ENCODE peak calls at places on chromosomes 7 and 10, in six cellular contexts. J is brain microvascular endothelial cell, N is gastrocnemius medialis, B is NB4, Z is cardiac muscle cell, P is nephron progenitor cell. K is an unnamed sample.

GRCh38 chr10:79559726-79560125 is 481 bp downstream of the SFTPA2 start:
- DNase-seq in N (no peak), Z (no peak), P (no peak), J (peak), B (no peak), K (no peak)

GRCh38 chr10:23157691-23158369 is 34.3 kb upstream of the PTF1A start:
- DNase-seq in N (no peak), Z (peak), P (peak), B (peak), J (peak), K (no peak)

GRCh38 chr10:412109-412508 is 276.9 kb downstream of the ZMYND11 start:
- DNase-seq in P (no peak), Z (no peak), B (no peak), J (no peak), N (no peak), K (no peak)

GRCh38 chr10:91196268-91197043 is 24.0 kb upstream of the PCGF5 start:
- DNase-seq in N (no peak), Z (no peak), P (no peak), J (no peak), B (no peak), K (no peak)

GRCh38 chr7:157339777-157340677 is 3.2 kb downstream of the DNAJB6 start:
- DNase-seq in B (peak), J (peak), N (no peak), P (peak), Z (peak), K (peak)

GRCh38 chr10:1454964-1455363 is 282.4 kb downstream of the ADARB2 start:
- DNase-seq in B (no peak), J (no peak), P (no peak), N (no peak), Z (no peak), K (no peak)

GRCh38 chr7:20089431-20089830 is 127.8 kb downstream of the MACC1 start:
- DNase-seq in N (no peak), B (no peak), P (no peak), Z (no peak), J (no peak), K (no peak)

GRCh38 chr7:31437466-31437865 is 76.4 kb upstream of the ITPRID1 start:
- DNase-seq in Z (no peak), N (no peak), J (no peak), B (no peak), P (no peak), K (no peak)

GRCh38 chr7:17020250-17020649 is 138.5 kb upstream of the AGR3 start:
- DNase-seq in Z (no peak), J (no peak), N (no peak), B (no peak), P (no peak), K (no peak)

GRCh38 chr10:125707852-125708468 is 11.5 kb upstream of the EDRF1 start:
- DNase-seq in B (peak), J (no peak), Z (peak), P (no peak), N (no peak), K (no peak)

GRCh38 chr7:154347867-154348266 is 295.7 kb downstream of the DPP6 start:
- DNase-seq in N (no peak), B (no peak), P (no peak), Z (no peak), J (no peak), K (no peak)

DNA sequence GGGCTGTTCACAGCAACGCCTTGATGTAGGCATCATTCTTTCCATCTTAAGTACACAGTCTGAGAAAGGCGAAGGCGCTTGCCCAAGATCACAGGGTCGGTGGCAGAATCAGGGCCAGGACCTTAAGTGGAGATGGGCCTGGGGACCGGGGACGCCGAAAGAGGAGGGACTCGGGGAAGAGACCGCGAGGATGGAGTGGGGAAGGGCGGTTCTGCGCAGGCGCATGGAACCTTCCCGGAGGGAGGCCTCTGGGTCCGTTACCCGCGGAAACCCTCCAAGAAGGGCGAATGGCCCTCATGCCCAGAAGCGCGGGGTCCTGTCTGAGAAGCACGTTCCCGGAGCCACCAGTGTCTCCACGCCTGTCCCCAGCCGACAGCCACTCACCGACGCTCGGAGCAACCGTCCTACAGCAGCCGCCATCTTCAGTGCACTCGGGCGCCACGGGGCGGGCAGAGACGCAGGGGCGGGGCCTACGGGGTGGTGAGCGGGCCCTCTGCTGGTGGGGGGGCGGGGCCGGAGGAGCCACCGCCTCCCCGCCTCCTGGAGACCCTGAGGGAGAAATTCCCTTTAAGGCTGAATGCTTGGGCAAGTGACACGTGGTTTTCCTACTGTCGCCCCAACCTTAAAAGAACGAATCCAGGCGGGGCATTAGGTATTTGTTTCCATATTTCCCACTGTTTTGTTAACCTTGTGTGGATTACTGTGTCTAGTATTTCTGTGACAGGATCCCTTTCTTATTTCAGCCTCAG is at the start of gene PRDX3:
- DNase-seq in P (peak), N (peak), J (peak), B (peak), Z (peak), K (peak)
- TF ChIP-seq CTCF in P (no peak), N (peak), J (peak), B (no peak), Z (peak), K (no peak)

DNA sequence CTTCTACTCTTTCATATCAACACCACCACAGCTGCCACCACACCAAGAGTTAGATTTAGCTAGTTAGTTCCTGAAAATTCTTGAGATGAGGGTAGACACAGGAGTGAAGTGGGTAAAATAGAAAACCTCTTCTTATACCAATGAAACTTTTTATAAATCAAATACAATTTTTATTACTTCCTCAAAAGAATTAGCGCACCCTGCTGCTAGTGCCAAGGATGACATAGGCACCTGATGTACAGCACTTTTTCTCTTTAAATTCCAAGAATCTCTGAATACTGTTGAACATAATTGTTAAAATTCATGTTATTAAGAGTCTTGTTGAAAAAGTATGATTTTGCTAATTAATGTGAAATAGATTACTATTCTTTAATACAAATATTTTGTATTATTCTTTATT is 11.4 kb downstream of the ZWINT start:
- DNase-seq in J (no peak), P (no peak), N (no peak), B (no peak), Z (no peak), K (no peak)
- TF ChIP-seq CTCF in J (peak), P (no peak), N (no peak), B (peak), Z (no peak), K (peak)

GRCh38 chr7:25353744-25354143 is 125.5 kb upstream of the NPVF start:
- DNase-seq in Z (no peak), P (no peak), B (no peak), J (no peak), N (no peak), K (no peak)
- TF ChIP-seq CTCF in Z (no peak), P (no peak), B (no peak), J (no peak), N (no peak), K (no peak)

GRCh38 chr7:133051719-133052118 is 30.2 kb downstream of the CHCHD3 start:
- DNase-seq in B (no peak), Z (no peak), J (no peak), P (no peak), N (no peak), K (no peak)

GRCh38 chr7:133052357-133052756 is 29.5 kb downstream of the CHCHD3 start:
- DNase-seq in J (no peak), P (no peak), Z (no peak), N (no peak), B (no peak), K (no peak)

GRCh38 chr7:133050200-133050995 is 31.5 kb downstream of the CHCHD3 start:
- DNase-seq in Z (no peak), N (no peak), J (no peak), P (no peak), B (no peak), K (no peak)

GRCh38 chr7:133052826-133053225 is 29.1 kb downstream of the CHCHD3 start:
- DNase-seq in N (no peak), B (no peak), Z (no peak), J (no peak), P (no peak), K (no peak)

DNA sequence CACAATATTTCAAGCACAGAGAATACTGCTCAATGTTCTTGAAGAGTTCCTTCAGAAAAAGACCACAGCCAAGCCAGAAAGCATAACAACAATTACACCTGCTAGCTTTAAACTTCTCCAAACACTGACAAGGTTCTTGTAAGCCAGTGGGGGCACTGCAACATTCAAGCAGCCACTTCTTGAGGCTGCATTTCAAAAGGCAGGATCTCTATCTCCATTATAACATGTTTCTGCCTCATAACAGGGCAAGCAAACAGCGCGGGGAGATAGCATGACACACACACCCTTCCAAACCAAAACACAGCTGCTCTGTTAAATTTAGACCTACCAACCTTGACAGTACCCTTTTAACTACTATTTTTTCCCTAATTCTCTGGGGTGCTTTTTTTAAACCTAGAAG is 30.8 kb downstream of the CHCHD3 start:
- DNase-seq in J (peak), P (no peak), Z (peak), B (peak), N (no peak), K (no peak)
- TF ChIP-seq CTCF in J (peak), P (no peak), Z (peak), B (peak), N (no peak), K (peak)

GRCh38 chr7:24402655-24403054 is 118.7 kb downstream of the NPY start:
- DNase-seq in P (no peak), N (no peak), Z (no peak), B (no peak), J (no peak), K (no peak)

GRCh38 chr7:24405002-24405401 is 121.0 kb downstream of the NPY start:
- DNase-seq in J (no peak), P (no peak), B (no peak), N (no peak), Z (no peak), K (no peak)

GRCh38 chr7:24403557-24403956 is 119.6 kb downstream of the NPY start:
- DNase-seq in P (no peak), N (no peak), B (no peak), Z (no peak), J (no peak), K (no peak)

GRCh38 chr7:24404315-24404714 is 120.3 kb downstream of the NPY start:
- DNase-seq in B (no peak), N (no peak), J (no peak), Z (no peak), P (no peak), K (no peak)

GRCh38 chr7:24401628-24402593 is 117.9 kb downstream of the NPY start:
- DNase-seq in B (peak), N (no peak), P (no peak), Z (peak), J (no peak), K (peak)
- TF ChIP-seq CTCF in B (peak), N (no peak), P (peak), Z (peak), J (peak), K (peak)

DNA sequence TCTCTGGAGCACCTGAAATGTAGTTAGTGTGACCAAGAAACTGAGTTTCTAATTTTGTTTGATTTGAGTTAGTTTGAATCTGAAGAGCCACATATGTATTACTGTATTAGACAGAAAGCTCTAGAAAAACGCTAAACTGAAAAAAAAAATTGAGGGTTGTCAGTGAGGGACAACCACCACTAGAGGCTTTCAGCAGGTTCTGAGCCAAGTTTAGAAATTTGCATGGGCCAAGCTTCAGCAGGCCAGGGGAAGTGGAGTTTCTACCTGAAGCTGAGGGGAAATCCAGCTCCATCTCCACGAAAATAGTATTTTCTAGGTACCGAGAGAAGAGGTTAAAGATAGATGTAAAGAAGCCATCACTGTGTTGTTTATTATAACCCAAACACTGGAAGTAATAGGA is 77.9 kb upstream of the PLXNA4 start:
- DNase-seq in B (peak), N (no peak), Z (no peak), P (no peak), J (no peak), K (no peak)
- TF ChIP-seq CTCF in B (peak), N (no peak), Z (peak), P (peak), J (peak), K (peak)

DNA sequence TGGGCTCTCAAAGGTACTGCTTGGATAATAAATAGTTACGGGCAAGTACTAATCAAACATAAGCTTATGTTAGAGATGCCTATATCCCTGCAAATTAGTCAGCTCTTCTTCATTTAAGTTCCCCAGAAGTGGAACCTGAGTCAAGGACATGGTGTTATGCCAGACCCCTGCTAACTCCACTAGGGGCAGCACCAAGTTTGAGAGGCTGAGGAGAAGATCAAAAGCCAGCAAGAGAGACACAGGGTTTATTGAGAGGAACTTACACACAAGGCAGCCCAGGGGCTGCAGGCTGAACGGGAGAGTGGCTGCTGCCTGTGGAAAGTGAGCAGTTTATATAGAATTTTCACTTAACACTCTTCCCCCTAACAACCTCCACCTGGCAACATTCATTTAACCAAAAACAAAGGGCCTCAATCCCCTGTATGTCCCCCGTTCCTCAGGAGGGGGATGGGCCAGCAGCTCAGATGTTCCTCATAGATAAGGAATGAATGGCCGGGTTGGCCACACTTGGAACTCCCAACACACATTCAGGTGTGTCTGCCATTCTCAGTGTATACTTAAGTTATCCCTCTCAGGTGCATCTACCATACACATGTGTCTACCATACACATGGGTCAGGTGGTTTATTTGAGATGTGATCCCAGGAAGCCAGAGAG is 62.6 kb upstream of the GHITM start:
- DNase-seq in P (no peak), J (peak), N (no peak), B (peak), Z (no peak), K (no peak)
- TF ChIP-seq CTCF in P (peak), J (peak), N (no peak), B (peak), Z (peak), K (peak)

DNA sequence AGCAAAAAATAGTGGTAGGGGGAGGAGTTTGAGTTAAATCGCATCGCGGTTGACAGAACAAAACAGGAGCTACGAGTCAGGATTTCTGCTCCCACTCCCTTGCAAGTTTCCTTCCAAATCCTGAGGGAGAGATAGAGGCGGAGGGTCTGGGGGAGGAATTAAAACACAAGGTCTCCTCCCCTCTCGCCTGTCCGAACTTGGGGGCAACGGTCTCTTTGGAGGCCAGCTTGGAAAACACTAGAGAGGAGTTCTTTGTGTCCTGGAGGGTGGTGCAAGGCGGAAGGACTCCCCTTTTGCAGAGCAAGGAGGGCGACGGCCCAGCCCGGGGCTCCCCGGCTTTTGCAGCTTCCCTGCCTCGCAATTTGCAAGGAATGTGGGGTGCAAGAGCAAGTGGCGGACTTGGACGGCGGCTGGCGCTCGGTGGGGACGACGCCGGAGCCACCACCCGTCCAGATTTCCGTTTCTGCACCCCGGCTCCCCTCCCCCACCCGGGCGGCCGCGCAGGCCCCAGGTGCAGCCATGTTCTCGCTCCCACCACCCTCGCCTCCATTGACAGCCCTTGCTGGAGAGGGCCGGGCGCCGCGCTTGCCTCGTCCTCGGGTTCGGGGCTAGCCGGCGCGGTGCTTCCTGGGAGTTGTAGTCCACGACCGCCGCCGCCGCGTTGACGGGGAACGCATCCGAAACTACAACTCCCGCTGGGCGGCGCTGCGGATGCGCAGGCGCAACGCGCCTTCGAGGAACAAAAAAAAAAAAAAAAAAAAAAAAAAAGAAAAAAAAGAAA is 417 bp upstream of the GTF2I start:
- DNase-seq in J (peak), B (peak), Z (peak), N (peak), P (peak), K (no peak)
- TF ChIP-seq CTCF in J (peak), B (no peak), Z (peak), N (no peak), P (no peak), K (no peak)